ENCODE peak calls at places on chromosomes 7 and 10, in seven cellular contexts. S, I, J, D, M, Z and L are unnamed samples.

GRCh38 chr7:70539196-70539595 is 592.7 kb upstream of the GALNT17 start:
- DNase-seq in M (no peak), S (no peak), Z (no peak), I (no peak), D (no peak), J (no peak), L (no peak)

GRCh38 chr7:44072364-44073231 is 7.2 kb upstream of the PGAM2 start:
- DNase-seq in D (peak), S (peak), J (peak), Z (peak), I (peak), M (no peak), L (peak)

GRCh38 chr7:98210513-98211220 is 572 bp upstream of the BHLHA15 start:
- DNase-seq in S (no peak), Z (no peak), J (no peak), M (no peak), D (peak), I (peak), L (no peak)

GRCh38 chr7:3197567-3198212 is 103.4 kb upstream of the SDK1 start:
- DNase-seq in I (no peak), Z (no peak), M (no peak), J (no peak), S (no peak), D (no peak), L (no peak)

GRCh38 chr7:88218836-88219605 is 817 bp downstream of the SRI start:
- DNase-seq in D (peak), Z (peak), M (peak), I (no peak), J (no peak), S (peak), L (peak)

GRCh38 chr7:34128762-34129161 is 223.4 kb downstream of the BMPER start:
- DNase-seq in S (no peak), M (no peak), Z (no peak), D (no peak), I (no peak), J (no peak), L (peak)

GRCh38 chr7:157807510-157807909 is 470.7 kb downstream of the DNAJB6 start:
- DNase-seq in S (no peak), D (no peak), I (no peak), Z (no peak), J (no peak), M (no peak), L (no peak)

GRCh38 chr10:126977216-126977615 is 72.0 kb downstream of the DOCK1 start:
- DNase-seq in S (no peak), M (no peak), I (no peak), J (no peak), Z (no peak), D (no peak), L (no peak)

GRCh38 chr10:7810443-7810842 is 7.9 kb upstream of the TAF3 start:
- DNase-seq in M (no peak), I (no peak), S (no peak), J (no peak), Z (no peak), D (no peak), L (no peak)
- TF ChIP-seq RFX5 in M (no peak), I (no peak), S (no peak), J (no peak), Z (no peak), D (no peak), L (no peak)

DNA sequence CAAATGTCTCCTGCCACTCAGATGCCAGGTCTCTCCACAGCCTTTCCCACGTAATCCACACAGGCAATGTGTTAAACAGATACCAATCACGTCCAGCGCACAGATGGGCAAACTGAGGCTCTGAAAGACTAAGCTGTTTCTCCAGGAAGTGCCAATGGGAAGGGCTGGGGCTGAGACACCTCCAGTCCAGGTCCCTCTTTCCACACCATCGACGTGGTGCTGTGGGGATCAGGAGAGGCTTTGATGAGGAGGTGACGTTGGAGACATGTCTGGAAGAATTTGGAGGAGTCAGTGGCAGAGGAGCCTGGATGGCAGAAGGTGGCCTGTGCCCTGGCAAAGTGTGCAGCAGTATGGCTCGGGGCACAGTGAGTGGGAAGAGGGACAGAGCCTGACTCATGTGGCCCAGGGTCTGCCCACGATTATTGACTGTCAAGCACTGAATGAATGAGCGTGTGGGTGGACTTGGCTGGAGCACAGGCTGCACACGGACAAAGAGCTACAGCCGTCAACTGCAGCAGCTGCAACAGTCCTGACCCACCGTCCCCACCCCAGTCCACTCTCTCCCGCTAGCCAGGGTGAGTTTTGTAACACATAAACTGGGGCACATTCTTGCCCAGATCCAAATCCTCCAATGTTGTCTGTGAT is 40.8 kb upstream of the HSPA12A start:
- DNase-seq in Z (no peak), M (no peak), D (no peak), S (no peak), J (no peak), I (no peak), L (peak)
- TF ChIP-seq RFX5 in Z (no peak), M (no peak), D (no peak), S (no peak), J (no peak), I (no peak), L (no peak)

DNA sequence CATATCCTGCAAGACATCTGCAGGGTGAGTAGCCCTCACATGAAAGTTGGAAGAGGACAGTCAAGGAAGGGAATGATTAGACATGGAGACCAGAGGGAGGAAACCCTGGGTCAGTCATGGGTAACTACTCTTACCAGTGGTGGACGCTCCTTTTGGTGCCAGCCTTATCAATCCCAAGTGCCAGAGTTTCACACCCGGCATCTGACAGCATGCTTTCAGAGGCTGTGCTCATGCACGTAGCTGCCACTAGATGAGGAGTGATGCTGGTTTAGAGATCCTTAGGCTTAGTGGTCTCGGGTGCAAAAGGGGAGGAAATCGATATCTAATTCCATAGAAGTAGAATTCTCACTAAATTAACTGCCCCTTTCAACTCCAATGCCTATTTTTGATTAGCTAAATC is 100.8 kb downstream of the PLCE1 start:
- DNase-seq in J (no peak), I (no peak), Z (no peak), S (no peak), M (no peak), D (no peak), L (no peak)
- TF ChIP-seq RFX5 in J (no peak), I (no peak), Z (no peak), S (no peak), M (no peak), D (no peak), L (no peak)

DNA sequence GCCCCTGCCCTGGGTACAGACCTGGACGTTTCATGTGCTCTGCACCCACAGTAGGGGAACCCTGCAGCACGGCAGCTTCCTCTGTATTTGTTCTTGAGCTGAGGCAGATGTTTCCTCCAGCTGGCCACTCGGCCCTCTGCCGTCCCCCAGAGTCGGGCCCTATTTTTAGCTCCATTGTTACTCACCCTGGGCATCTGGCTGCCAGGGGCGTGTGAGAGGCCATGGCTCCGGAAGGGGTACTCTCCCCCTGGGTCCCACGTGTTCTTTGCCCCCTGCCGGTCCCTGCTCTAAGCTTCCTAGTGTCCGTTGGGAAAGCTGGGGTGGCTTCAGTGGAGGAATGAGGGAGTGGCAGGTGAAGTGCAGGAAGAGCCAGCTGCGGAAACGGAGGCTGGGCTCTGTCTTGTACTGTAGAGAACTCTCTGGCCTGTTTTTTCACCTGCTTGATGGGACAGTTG is 30.4 kb downstream of the PALD1 start:
- DNase-seq in D (peak), S (no peak), J (no peak), M (no peak), I (peak), Z (peak), L (peak)
- TF ChIP-seq RFX5 in D (no peak), S (no peak), J (no peak), M (no peak), I (no peak), Z (no peak), L (no peak)